ENCODE peak calls at places on chromosome 20, in nine cellular contexts. E, T, R, Z, M, S, F, I and X are unnamed samples.

GRCh38 chr20:40728470-40728869 is 39.4 kb upstream of the MAFB start:
- DNase-seq in T (no peak), I (no peak), R (no peak), Z (no peak), E (no peak), M (peak), F (no peak), S (no peak), X (no peak)

GRCh38 chr20:51531141-51531710 is 11.3 kb downstream of the NFATC2 start:
- DNase-seq in T (no peak), F (no peak), M (no peak), E (no peak), I (no peak), R (no peak), Z (peak), S (no peak), X (no peak)

GRCh38 chr20:49186535-49187329 is 1.4 kb downstream of the STAU1 start:
- DNase-seq in M (peak), E (peak), F (peak), T (peak), S (peak), Z (peak), I (peak), R (peak), X (peak)

GRCh38 chr20:4160761-4161305 is 145.5 kb upstream of the RNF24 start:
- DNase-seq in S (peak), M (no peak), F (peak), E (peak), T (no peak), Z (peak), R (no peak), I (peak), X (peak)

GRCh38 chr20:16349518-16350295 is 223.5 kb downstream of the KIF16B start:
- DNase-seq in Z (peak), M (peak), F (no peak), I (no peak), R (no peak), T (no peak), S (peak), E (no peak), X (peak)

GRCh38 chr20:3654326-3655031 is 8.7 kb downstream of the GFRA4 start:
- DNase-seq in T (no peak), S (no peak), E (no peak), Z (no peak), F (no peak), R (no peak), I (no peak), M (no peak), X (no peak)

GRCh38 chr20:23626040-23626620 is 11.6 kb downstream of the CST3 start:
- DNase-seq in Z (no peak), R (no peak), E (no peak), S (peak), F (no peak), I (no peak), T (peak), M (peak), X (no peak)

GRCh38 chr20:24118781-24119175 is 130.2 kb upstream of the GGTLC1 start:
- DNase-seq in I (no peak), F (no peak), S (peak), E (no peak), M (peak), Z (no peak), T (no peak), R (no peak), X (peak)

GRCh38 chr20:9112541-9113515 is 43.9 kb downstream of the PLCB4 start:
- DNase-seq in Z (peak), R (no peak), S (peak), I (no peak), F (peak), E (no peak), M (peak), T (no peak), X (peak)

GRCh38 chr20:21707999-21708737 is 2.7 kb downstream of the PAX1 start:
- DNase-seq in T (no peak), I (no peak), R (no peak), E (no peak), M (no peak), F (no peak), S (no peak), Z (no peak), X (no peak)

GRCh38 chr20:59605691-59606364 is 1.5 kb downstream of the PHACTR3 start:
- DNase-seq in R (no peak), I (no peak), T (no peak), S (no peak), F (no peak), M (no peak), Z (no peak), E (no peak), X (no peak)
- H3K4me3 ChIP-seq in R (no peak), I (no peak), T (no peak), S (no peak), F (peak), M (no peak), Z (no peak), E (no peak), X (no peak)

GRCh38 chr20:955111-955510 is 39.0 kb upstream of the ANGPT4 start:
- DNase-seq in S (no peak), E (peak), T (no peak), Z (no peak), R (peak), F (no peak), M (no peak), I (no peak), X (no peak)

GRCh38 chr20:955656-956055 is 39.5 kb upstream of the ANGPT4 start:
- DNase-seq in F (no peak), T (no peak), Z (no peak), R (no peak), M (no peak), E (peak), S (no peak), I (no peak), X (no peak)

GRCh38 chr20:956330-956951 is 40.3 kb upstream of the ANGPT4 start:
- DNase-seq in T (no peak), M (peak), E (peak), Z (peak), S (peak), R (peak), I (peak), F (peak), X (peak)

GRCh38 chr20:958936-959815 is 42.9 kb downstream of the RSPO4 start:
- DNase-seq in S (no peak), F (no peak), Z (no peak), E (no peak), R (no peak), T (no peak), M (no peak), I (no peak), X (no peak)

GRCh38 chr20:957544-957943 is 41.4 kb upstream of the ANGPT4 start:
- DNase-seq in R (no peak), Z (no peak), F (no peak), T (no peak), S (peak), I (no peak), E (no peak), M (peak), X (no peak)
- TF ChIP-seq CTCF in R (no peak), Z (no peak), F (no peak), T (no peak), S (no peak), I (no peak), E (no peak), M (peak), X (peak)

GRCh38 chr20:1489328-1489727 is 1.9 kb downstream of the SIRPB2 start:
- DNase-seq in T (no peak), M (no peak), R (no peak), S (no peak), I (no peak), E (no peak), Z (no peak), F (no peak), X (no peak)

GRCh38 chr20:1491281-1491840 is at the start of gene SIRPB2:
- DNase-seq in T (peak), I (no peak), M (peak), R (peak), S (no peak), E (peak), Z (no peak), F (peak), X (no peak)

GRCh38 chr20:1491891-1492642 is 847 bp upstream of the SIRPB2 start:
- DNase-seq in M (peak), E (no peak), I (no peak), S (no peak), T (peak), R (no peak), F (no peak), Z (no peak), X (no peak)

GRCh38 chr20:1489764-1490436 is 1.3 kb downstream of the SIRPB2 start:
- DNase-seq in F (no peak), T (peak), R (no peak), E (no peak), Z (no peak), I (no peak), S (no peak), M (peak), X (peak)

GRCh38 chr20:1490643-1491042 is 577 bp downstream of the SIRPB2 start:
- DNase-seq in M (no peak), F (no peak), S (no peak), I (no peak), Z (no peak), T (peak), E (no peak), R (no peak), X (no peak)
- H3K4me3 ChIP-seq in M (no peak), F (no peak), S (no peak), I (no peak), Z (no peak), T (peak), E (peak), R (peak), X (no peak)

GRCh38 chr20:63230800-63231268 is 4.9 kb upstream of the BIRC7 start:
- DNase-seq in I (peak), E (no peak), F (peak), Z (peak), M (peak), T (no peak), S (peak), R (no peak), X (peak)
- TF ChIP-seq CTCF in I (no peak), E (no peak), F (peak), Z (peak), M (peak), T (peak), S (peak), R (peak), X (peak)

DNA sequence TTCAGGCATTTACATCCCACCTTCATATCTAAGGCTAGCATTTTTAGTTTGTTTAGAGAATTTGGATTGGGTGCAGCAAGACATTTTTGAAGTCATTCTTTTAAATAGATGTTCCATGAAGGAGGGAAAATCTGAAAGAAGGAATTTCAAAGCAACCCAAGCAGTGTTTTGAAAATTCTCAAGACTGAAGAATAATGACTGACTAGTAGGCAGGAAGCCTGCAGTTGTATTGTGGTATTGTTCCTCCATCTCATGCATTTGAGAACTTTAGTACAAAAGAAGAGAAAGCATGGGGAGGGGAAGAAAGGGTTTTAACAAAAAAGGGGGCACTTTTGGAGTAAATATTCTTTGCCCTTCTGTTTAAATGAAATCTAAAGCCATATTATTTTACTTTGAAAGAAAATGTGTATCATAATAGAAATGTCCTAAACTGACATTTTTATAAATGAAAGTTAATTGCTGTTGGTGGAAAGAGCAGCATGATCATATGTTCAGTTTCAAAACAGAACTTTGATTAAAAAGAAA is 6.6 kb downstream of the NCOA3 start:
- DNase-seq in R (no peak), S (no peak), E (no peak), I (no peak), F (no peak), Z (no peak), M (no peak), T (no peak), X (no peak)
- H3K4me3 ChIP-seq in R (no peak), S (no peak), E (no peak), I (no peak), F (no peak), Z (no peak), M (no peak), T (no peak), X (no peak)

GRCh38 chr20:6055981-6056569 is 2.2 kb upstream of the LRRN4 start:
- DNase-seq in F (no peak), R (no peak), T (no peak), I (no peak), M (no peak), S (no peak), E (no peak), Z (no peak), X (no peak)

GRCh38 chr20:6055161-6055783 is 1.4 kb upstream of the LRRN4 start:
- DNase-seq in E (no peak), M (no peak), F (no peak), S (no peak), Z (no peak), R (no peak), I (no peak), T (no peak), X (no peak)

GRCh38 chr20:6051505-6051904 is 2.4 kb downstream of the LRRN4 start:
- DNase-seq in M (peak), S (peak), I (no peak), F (no peak), R (no peak), E (no peak), T (no peak), Z (peak), X (peak)

GRCh38 chr20:6053064-6053775 is 640 bp downstream of the LRRN4 start:
- DNase-seq in I (no peak), F (no peak), E (no peak), R (no peak), T (no peak), Z (no peak), S (no peak), M (no peak), X (no peak)

GRCh38 chr20:6053776-6054688 is at the start of gene LRRN4:
- DNase-seq in T (no peak), F (no peak), M (peak), R (no peak), E (no peak), Z (peak), I (no peak), S (peak), X (peak)
- TF ChIP-seq CTCF in T (no peak), F (no peak), M (no peak), R (no peak), E (no peak), Z (no peak), I (no peak), S (no peak), X (no peak)

GRCh38 chr20:19838981-19839576 is 81.0 kb downstream of the RIN2 start:
- DNase-seq in T (no peak), R (no peak), S (no peak), Z (no peak), F (no peak), I (no peak), E (no peak), M (no peak), X (no peak)
- H3K4me3 ChIP-seq in T (no peak), R (no peak), S (no peak), Z (no peak), F (no peak), I (no peak), E (no peak), M (no peak), X (no peak)

GRCh38 chr20:35991142-35991771 is 22.9 kb downstream of the CNBD2 start:
- DNase-seq in M (peak), E (peak), I (no peak), F (no peak), R (no peak), T (no peak), S (peak), Z (no peak), X (peak)

GRCh38 chr20:35992713-35993335 is 24.4 kb downstream of the CNBD2 start:
- DNase-seq in T (no peak), M (peak), R (no peak), I (peak), Z (peak), E (peak), F (peak), S (peak), X (peak)

GRCh38 chr20:35994994-35995453 is 26.6 kb downstream of the CNBD2 start:
- DNase-seq in I (peak), T (peak), S (peak), M (peak), E (peak), F (peak), Z (peak), R (peak), X (peak)
- TF ChIP-seq CTCF in I (peak), T (peak), S (peak), M (peak), E (peak), F (peak), Z (peak), R (peak), X (peak)

DNA sequence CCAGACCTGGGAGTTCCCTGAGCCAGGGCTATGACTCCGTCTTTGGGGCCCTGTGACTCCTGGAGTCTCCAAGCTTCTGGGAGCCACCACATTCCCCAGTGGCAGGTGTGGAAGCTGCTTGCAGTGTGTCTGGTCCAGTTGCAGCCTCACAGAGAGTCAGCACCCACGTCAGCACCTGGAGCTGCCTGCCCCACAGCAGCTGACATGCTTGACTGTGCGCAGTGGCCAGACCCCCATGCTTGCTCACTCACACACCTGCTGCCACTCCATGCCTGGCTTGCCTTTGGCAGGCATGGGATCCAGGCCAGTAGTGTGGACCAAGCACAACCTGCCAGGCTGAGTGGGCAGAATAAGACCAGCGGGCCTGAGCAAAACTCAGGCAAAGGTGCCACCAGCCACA is 31.0 kb upstream of the ASIP start:
- DNase-seq in I (no peak), F (no peak), S (no peak), Z (no peak), T (peak), R (no peak), E (no peak), M (no peak), X (no peak)
- H3K4me3 ChIP-seq in I (no peak), F (no peak), S (no peak), Z (no peak), T (no peak), R (no peak), E (no peak), M (no peak), X (no peak)